ENCODE peak calls at places on chromosomes 1 and 21, in four cellular contexts. W is stomach, I is ovary, F is left lung. L is an unnamed sample.

GRCh38 chr1:228882041-228882784 is 146.9 kb downstream of the RHOU start:
- DNase-seq in F (no peak), W (no peak), I (no peak), L (no peak)

GRCh38 chr1:167533851-167534300 is 15.5 kb upstream of the CD247 start:
- DNase-seq in I (peak; percentile 39), F (peak; percentile 57), W (peak; percentile 76), L (peak; percentile 40)

GRCh38 chr21:15170614-15171013 is 105.8 kb upstream of the NRIP1 start:
- DNase-seq in I (no peak), F (no peak), W (no peak), L (no peak)

GRCh38 chr1:211639500-211640361 is 35.7 kb downstream of the NEK2 start:
- DNase-seq in W (peak; percentile 25), I (no peak), F (no peak), L (no peak)

GRCh38 chr1:108758782-108759181 is 12.3 kb downstream of the STXBP3 start:
- DNase-seq in I (no peak), F (no peak), W (no peak), L (no peak)

GRCh38 chr1:44543064-44543815 is 131.0 kb downstream of the TMEM53 start:
- DNase-seq in I (no peak), F (no peak), W (no peak), L (no peak)

GRCh38 chr21:41241341-41241740 is 73.4 kb downstream of the BACE2 start:
- DNase-seq in W (no peak), I (no peak), F (no peak), L (no peak)

GRCh38 chr1:17161137-17161700 is 42.0 kb upstream of the PADI2 start:
- DNase-seq in F (no peak), I (no peak), W (no peak), L (no peak)

GRCh38 chr1:85576642-85577420 is 3.7 kb upstream of the CCN1 start:
- DNase-seq in F (peak; percentile 83), W (peak; percentile 71), I (peak; percentile 71), L (peak; percentile 91)

GRCh38 chr1:45566722-45567121 is 16.1 kb downstream of the AKR1A1 start:
- DNase-seq in F (no peak), I (peak; percentile 62), W (no peak), L (peak; percentile 73)

GRCh38 chr1:89931950-89932349 is 63.0 kb upstream of the ZNF326 start:
- DNase-seq in I (no peak), F (no peak), W (no peak), L (no peak)

GRCh38 chr1:23838401-23838866 is 13.2 kb upstream of the HMGCL start:
- DNase-seq in F (peak; percentile 79), I (peak; percentile 47), W (peak; percentile 78), L (peak; percentile 48)

GRCh38 chr21:21715286-21715969 is 717.2 kb downstream of the NCAM2 start:
- DNase-seq in W (no peak), I (no peak), F (no peak), L (no peak)

GRCh38 chr1:201594575-201595245 is 55.8 kb downstream of the NAV1 start:
- DNase-seq in I (no peak), W (no peak), F (no peak), L (no peak)

GRCh38 chr1:213776974-213777373 is 210.8 kb upstream of the PROX1 start:
- DNase-seq in I (no peak), F (peak; percentile 35), W (no peak), L (no peak)

GRCh38 chr1:227542153-227543120 is 20.9 kb upstream of the ZNF678 start:
- DNase-seq in W (peak; percentile 88), I (peak; percentile 81), F (peak; percentile 88), L (peak; percentile 92)

GRCh38 chr1:157363660-157364140 is 188.6 kb downstream of the FCRL5 start:
- DNase-seq in W (peak; percentile 52), F (no peak), I (no peak), L (no peak)

GRCh38 chr1:220732137-220732536 is 16.0 kb upstream of the MTARC2 start:
- DNase-seq in W (no peak), I (no peak), F (no peak), L (no peak)

GRCh38 chr1:20666804-20667203 is 5.6 kb upstream of the DDOST start:
- DNase-seq in F (no peak), W (no peak), I (no peak), L (peak; percentile 1)

GRCh38 chr1:55067022-55067781 is 27.9 kb downstream of the PCSK9 start:
- DNase-seq in F (no peak), W (no peak), I (no peak), L (peak; percentile 86)

GRCh38 chr1:43274125-43274803 is 4.5 kb downstream of the TMEM125 start:
- DNase-seq in I (no peak), W (no peak), F (no peak), L (no peak)

GRCh38 chr1:78472851-78473496 is 17.8 kb upstream of the PTGFR start:
- DNase-seq in I (no peak), W (no peak), F (no peak), L (no peak)

GRCh38 chr1:172906778-172907592 is 143.8 kb downstream of the TNFSF18 start:
- DNase-seq in W (no peak), I (no peak), F (no peak), L (no peak)

GRCh38 chr21:43277481-43278351 is 108.9 kb downstream of the CRYAA start:
- DNase-seq in I (no peak), W (no peak), F (peak; percentile 52), L (peak; percentile 60)

DNA sequence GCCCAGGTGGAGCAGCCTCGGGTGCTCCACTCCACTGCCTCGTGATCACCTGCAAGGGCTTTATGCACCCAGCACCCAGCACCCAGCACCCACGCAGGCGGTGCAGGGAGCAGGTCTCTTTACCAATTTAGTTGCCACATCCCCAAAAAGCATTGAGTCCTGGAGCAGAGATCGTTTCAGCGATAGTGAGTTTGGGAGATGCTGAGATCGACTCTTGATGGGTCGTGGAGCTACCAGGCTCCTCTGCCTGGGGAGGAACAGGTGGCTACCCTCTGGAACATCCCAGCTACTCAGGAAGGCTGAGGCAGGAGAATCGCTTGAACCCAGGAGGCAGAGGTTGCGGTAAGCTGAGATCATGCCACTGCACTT is 106.7 kb upstream of the SLC45A1 start:
- DNase-seq in W (no peak), F (no peak), I (no peak), L (no peak)
- H3K4me1 ChIP-seq in W (peaks cover 12% of the 10 kb centered on the region), F (peaks cover 5% of the 10 kb centered on the region), I (peaks cover 3% of the 10 kb centered on the region), L (no peaks in the 10 kb centered on the region)

DNA sequence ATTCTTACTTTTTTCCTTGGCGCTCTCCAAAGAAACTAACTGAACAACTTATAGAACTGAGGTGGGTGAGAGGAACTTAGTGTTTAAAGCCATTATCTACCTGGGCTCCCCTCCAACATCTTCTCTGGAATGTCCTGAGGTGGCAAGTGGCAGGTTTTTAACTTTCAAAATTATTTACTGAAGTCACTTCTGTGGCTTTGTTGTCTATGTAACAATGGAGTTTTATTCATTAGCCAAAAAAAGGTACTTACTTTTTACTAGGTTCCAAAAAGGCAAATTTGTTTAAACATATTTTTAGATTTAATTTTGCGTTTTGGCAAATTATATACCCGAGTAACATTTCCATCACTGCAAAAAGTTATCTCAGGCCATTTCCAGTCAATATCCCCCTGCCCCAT is 2.4 kb downstream of the ENO1 start:
- DNase-seq in F (no peak), I (no peak), W (no peak), L (no peak)
- H3K4me1 ChIP-seq in F (peaks cover 50% of the 10 kb centered on the region), I (peaks cover 10% of the 10 kb centered on the region), W (peaks cover 62% of the 10 kb centered on the region), L (peaks cover 50% of the 10 kb centered on the region)

GRCh38 chr1:162216604-162217003 is 147.1 kb downstream of the NOS1AP start:
- DNase-seq in F (no peak), I (no peak), W (no peak), L (no peak)
- H3K4me1 ChIP-seq in F (peaks cover 16% of the 10 kb centered on the region), I (peaks cover 4% of the 10 kb centered on the region), W (peaks cover 45% of the 10 kb centered on the region), L (peaks cover 45% of the 10 kb centered on the region)

GRCh38 chr1:234582626-234583354 is 27.2 kb downstream of the IRF2BP2 start:
- DNase-seq in I (no peak), W (no peak), F (no peak), L (no peak)

GRCh38 chr1:234584926-234585325 is 25.1 kb downstream of the IRF2BP2 start:
- DNase-seq in F (no peak), I (no peak), W (no peak), L (peak; percentile 47)

GRCh38 chr1:234583755-234584430 is 26.1 kb downstream of the IRF2BP2 start:
- DNase-seq in W (peak; percentile 60), F (no peak), I (peak; percentile 63), L (no peak)

GRCh38 chr1:234585333-234586055 is 24.5 kb downstream of the IRF2BP2 start:
- DNase-seq in W (no peak), F (no peak), I (no peak), L (no peak)

GRCh38 chr1:234584431-234584805 is 25.6 kb downstream of the IRF2BP2 start:
- DNase-seq in F (no peak), W (no peak), I (no peak), L (no peak)
- H3K4me1 ChIP-seq in F (no peaks in the 10 kb centered on the region), W (peaks cover 9% of the 10 kb centered on the region), I (peaks cover 15% of the 10 kb centered on the region), L (peaks cover 64% of the 10 kb centered on the region)

GRCh38 chr1:19081218-19081893 is 124.9 kb upstream of the IFFO2 start:
- DNase-seq in W (no peak), F (peak; percentile 69), I (no peak), L (no peak)

GRCh38 chr1:19078503-19078902 is 122.0 kb upstream of the IFFO2 start:
- DNase-seq in F (no peak), W (no peak), I (no peak), L (no peak)

GRCh38 chr1:19079541-19079940 is 123.1 kb upstream of the IFFO2 start:
- DNase-seq in W (no peak), F (no peak), I (no peak), L (no peak)

GRCh38 chr1:19080715-19081114 is 124.2 kb upstream of the IFFO2 start:
- DNase-seq in W (no peak), I (no peak), F (no peak), L (no peak)

GRCh38 chr1:19079983-19080472 is 123.6 kb upstream of the IFFO2 start:
- DNase-seq in I (no peak), W (peak; percentile 65), F (no peak), L (no peak)
- H3K4me1 ChIP-seq in I (no peaks in the 10 kb centered on the region), W (peaks cover 45% of the 10 kb centered on the region), F (peaks cover 11% of the 10 kb centered on the region), L (peaks cover 21% of the 10 kb centered on the region)

GRCh38 chr21:42264245-42265195 is 45.6 kb downstream of the ABCG1 start:
- DNase-seq in F (no peak), I (no peak), W (no peak), L (no peak)
- H3K4me1 ChIP-seq in F (peaks cover 2% of the 10 kb centered on the region), I (no peaks in the 10 kb centered on the region), W (peaks cover 30% of the 10 kb centered on the region), L (peaks cover 18% of the 10 kb centered on the region)